ENCODE peak calls at places on chromosomes 5 and 9, in seven cellular contexts. F is psoas muscle, K is prostate gland, J is fibroblast of lung, W is cardiac muscle cell, D is thyroid gland, V is ovary. R is an unnamed sample. For H3K27me3, the result is how much of the 10 kb centered on the place peaks cover.

GRCh38 chr5:112757468-112758208 is 20.0 kb downstream of the APC start:
- DNase-seq in W (peak), F (no peak), D (no peak), V (no peak), J (peak), K (peak), R (no peak)

GRCh38 chr5:142770650-142771609 is 753 bp downstream of the ARHGAP26 start:
- DNase-seq in V (peak), K (peak), W (peak), F (peak), J (peak), D (peak), R (peak)

GRCh38 chr5:137412136-137412535 is 87.0 kb downstream of the SPOCK1 start:
- DNase-seq in V (no peak), J (no peak), F (no peak), D (no peak), K (no peak), W (no peak), R (no peak)

GRCh38 chr5:89817841-89818240 is 591.7 kb downstream of the CETN3 start:
- DNase-seq in D (no peak), K (no peak), V (no peak), J (no peak), F (no peak), W (no peak), R (no peak)

GRCh38 chr5:39713224-39713911 is 288.6 kb upstream of the DAB2 start:
- DNase-seq in K (no peak), F (no peak), V (no peak), D (no peak), W (peak), J (peak), R (no peak)

GRCh38 chr9:36948051-36948450 is 86.0 kb downstream of the PAX5 start:
- DNase-seq in W (no peak), K (no peak), V (no peak), D (no peak), F (no peak), J (no peak), R (no peak)

GRCh38 chr9:92723299-92723625 is 41.4 kb downstream of the BICD2 start:
- DNase-seq in D (peak), W (no peak), F (no peak), K (peak), V (no peak), J (peak), R (no peak)

GRCh38 chr5:56302027-56302426 is 68.9 kb upstream of the ANKRD55 start:
- DNase-seq in W (no peak), K (no peak), D (no peak), V (no peak), F (no peak), J (peak), R (no peak)

GRCh38 chr5:44089419-44090125 is 299.6 kb downstream of the FGF10 start:
- DNase-seq in D (no peak), W (no peak), J (peak), F (no peak), K (no peak), V (no peak), R (no peak)

GRCh38 chr9:91150273-91151013 is 211.3 kb downstream of the AUH start:
- DNase-seq in D (no peak), W (no peak), V (no peak), F (no peak), K (no peak), J (no peak), R (no peak)
- H3K27me3 ChIP-seq in D (under half), W (under half), V (under half), F (under half), K (under half), J (under half), R (under half)

GRCh38 chr9:107154291-107154690 is 128.8 kb upstream of the RAD23B start:
- DNase-seq in W (no peak), F (no peak), D (no peak), K (no peak), J (no peak), V (no peak), R (no peak)

GRCh38 chr9:107154766-107155165 is 128.3 kb upstream of the RAD23B start:
- DNase-seq in J (no peak), F (no peak), D (no peak), W (no peak), K (no peak), V (no peak), R (no peak)

GRCh38 chr9:107158321-107158720 is 124.8 kb upstream of the RAD23B start:
- DNase-seq in V (no peak), D (no peak), J (peak), F (no peak), W (peak), K (no peak), R (no peak)

GRCh38 chr9:107153336-107153735 is 129.7 kb upstream of the RAD23B start:
- DNase-seq in W (peak), F (no peak), V (no peak), D (no peak), J (peak), K (no peak), R (no peak)

GRCh38 chr9:107155244-107155817 is 127.7 kb upstream of the RAD23B start:
- DNase-seq in V (no peak), F (no peak), J (no peak), D (no peak), W (no peak), K (no peak), R (no peak)
- TF ChIP-seq CTCF in V (no peak), F (no peak), J (no peak), D (no peak), W (peak), K (no peak), R (no peak)

DNA sequence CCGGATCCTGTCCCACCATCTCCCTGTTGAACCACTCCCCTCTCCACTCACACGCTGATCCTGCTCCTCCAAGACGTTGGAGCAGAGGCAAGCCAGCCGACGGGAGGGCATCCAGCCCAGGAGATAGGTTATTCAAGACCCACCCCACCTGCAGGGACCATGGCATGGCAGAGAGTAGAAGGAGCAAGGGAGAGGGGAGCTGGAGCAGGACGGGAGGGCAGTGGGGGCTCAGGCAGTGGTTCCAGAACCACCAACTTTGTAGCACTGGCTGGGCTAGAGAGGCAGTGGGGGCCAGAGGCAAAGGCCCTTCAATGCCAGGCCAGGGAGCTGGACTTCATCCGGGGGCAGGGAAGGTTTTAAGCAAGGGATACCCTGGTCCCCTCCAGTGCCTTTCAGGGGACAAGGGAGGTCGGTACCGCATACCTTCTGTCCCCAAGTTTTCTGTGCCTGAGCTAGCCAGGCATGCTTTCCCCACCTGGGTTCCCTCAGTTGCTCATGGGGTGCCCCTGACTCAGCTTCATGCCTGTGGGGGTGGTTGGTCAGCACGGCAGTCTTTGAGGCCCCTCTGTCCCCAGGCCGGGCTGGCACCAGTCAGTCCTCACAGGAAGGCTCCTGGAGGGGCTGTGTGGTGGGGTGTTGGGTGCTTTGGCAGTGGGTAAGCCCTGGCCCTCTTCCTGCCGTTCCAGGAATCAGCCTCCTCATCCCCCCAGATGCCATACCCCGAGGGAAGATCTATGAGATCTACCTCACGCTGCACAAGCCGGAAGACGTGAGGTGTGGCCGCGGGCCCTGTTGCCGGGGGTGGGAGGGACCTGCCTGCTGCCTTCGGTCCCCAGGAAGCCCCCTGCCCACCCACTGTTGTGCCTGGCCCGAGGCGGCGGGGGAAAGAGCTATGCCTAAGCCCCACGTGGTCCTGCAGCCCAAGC is 22.4 kb downstream of the HK3 start:
- DNase-seq in K (no peak), V (no peak), D (no peak), F (no peak), W (no peak), J (no peak), R (no peak)
- H3K27me3 ChIP-seq in K (under half), V (under half), D (under half), F (under half), W (under half), J (under half), R (half or more)

GRCh38 chr5:169089343-169089742 is 211.6 kb downstream of the SLIT3 start:
- DNase-seq in W (no peak), F (no peak), K (peak), D (no peak), V (no peak), J (no peak), R (no peak)
- TF ChIP-seq CTCF in W (no peak), F (no peak), K (no peak), D (no peak), V (no peak), J (no peak), R (no peak)

DNA sequence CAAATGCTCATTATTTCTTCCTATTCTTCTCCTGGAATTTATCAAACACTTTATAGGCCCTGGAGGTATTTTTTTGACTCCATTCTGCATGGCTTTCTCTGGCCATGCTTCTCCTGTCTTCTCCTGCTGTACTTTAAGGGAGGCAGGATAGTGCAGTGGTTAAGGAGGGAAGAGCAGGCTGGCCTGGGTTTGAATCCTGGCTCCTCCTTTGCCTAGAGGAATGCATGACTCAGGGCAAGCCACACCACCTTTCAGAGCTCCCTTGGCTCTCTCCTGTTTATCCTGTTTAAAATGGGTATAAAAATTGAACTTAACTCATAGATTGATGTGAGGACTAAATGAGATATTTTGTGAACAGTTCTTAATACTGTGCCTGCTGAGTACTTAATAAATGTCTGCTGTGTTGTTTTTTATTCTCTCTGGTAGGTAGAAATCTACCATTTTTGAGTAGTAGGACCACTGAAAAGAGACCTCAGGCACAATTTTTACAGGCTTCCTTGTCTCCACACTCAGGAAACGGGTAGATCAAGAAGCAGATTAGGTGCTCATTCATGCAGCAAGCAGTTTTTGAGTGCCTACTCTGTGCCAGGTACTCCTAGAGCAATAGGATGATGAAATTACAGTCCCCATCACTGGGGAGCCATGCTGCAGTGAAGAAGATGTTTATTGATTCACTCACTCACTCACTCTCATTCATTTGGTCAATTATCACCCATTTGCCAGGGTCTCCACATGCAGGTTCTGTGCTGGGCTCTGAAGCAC is 32.7 kb upstream of the ARAP3 start:
- DNase-seq in W (peak), V (no peak), F (no peak), J (no peak), D (peak), K (no peak), R (no peak)
- H3K27me3 ChIP-seq in W (under half), V (under half), F (under half), J (under half), D (under half), K (under half), R (under half)

GRCh38 chr9:104091708-104092107 is 2.4 kb upstream of the SMC2 start:
- DNase-seq in K (no peak), V (no peak), F (no peak), W (peak), J (peak), D (no peak), R (peak)
- TF ChIP-seq CTCF in K (no peak), V (no peak), F (peak), W (peak), J (peak), D (no peak), R (no peak)

R was measured in transverse colon.